ENCODE peak calls at places on chromosome 13, in eight cellular contexts. E is left lung, O is pancreas, R is prostate gland, Z is T-helper 1 cell, A is tibial nerve, N is C1 segment of cervical spinal cord, X is midbrain. U is an unnamed sample.

GRCh38 chr13:113928701-113929627 is 44.9 kb downstream of the C13orf46 start:
- DNase-seq in E (no peak), O (peak), R (peak), Z (no peak), A (peak), N (peak), X (peak), U (peak)

GRCh38 chr13:51961493-51962403 is 49.5 kb downstream of the ATP7B start:
- DNase-seq in E (no peak), O (no peak), R (no peak), Z (peak), A (no peak), N (no peak), X (no peak), U (no peak)

GRCh38 chr13:42580644-42581043 is 6.7 kb downstream of the TNFSF11 start:
- DNase-seq in E (no peak), O (no peak), R (no peak), Z (no peak), A (no peak), N (no peak), X (no peak), U (no peak)

GRCh38 chr13:101343128-101343787 is 73.0 kb downstream of the NALCN start:
- DNase-seq in E (no peak), O (no peak), R (no peak), Z (no peak), A (no peak), N (no peak), X (no peak), U (no peak)

GRCh38 chr13:52931913-52932312 is 83.5 kb upstream of the PCDH8 start:
- DNase-seq in E (no peak), O (no peak), R (no peak), Z (no peak), A (no peak), N (no peak), X (no peak), U (no peak)

GRCh38 chr13:34469212-34469983 is 472.7 kb upstream of the NBEA start:
- DNase-seq in E (no peak), O (no peak), R (peak), Z (no peak), A (no peak), N (no peak), X (no peak), U (no peak)

GRCh38 chr13:19674898-19675297 is 41.4 kb downstream of the MPHOSPH8 start:
- DNase-seq in E (no peak), O (no peak), R (no peak), Z (no peak), A (no peak), N (no peak), X (no peak), U (no peak)

GRCh38 chr13:39603424-39603947 is 493 bp upstream of the LHFPL6 start:
- DNase-seq in E (no peak), O (no peak), R (peak), Z (no peak), A (no peak), N (no peak), X (no peak), U (peak)

GRCh38 chr13:101785858-101786257 is 333.4 kb downstream of the ITGBL1 start:
- DNase-seq in E (no peak), O (no peak), R (no peak), Z (peak), A (no peak), N (no peak), X (no peak), U (peak)